ENCODE peak calls at places on chromosomes 6 and 20, in nine cellular contexts. Y, F, E, T, J, I, H, X and L are unnamed samples.

GRCh38 chr20:47603260-47603659 is 101.6 kb downstream of the NCOA3 start:
- DNase-seq in Y (no peak), F (no peak), E (no peak), T (no peak), J (no peak), I (no peak), H (no peak), X (no peak), L (no peak)

GRCh38 chr6:138493413-138493812 is 5.9 kb downstream of the NHSL1 start:
- DNase-seq in Y (no peak), F (peak; percentile 38), E (no peak), T (no peak), J (no peak), I (no peak), H (no peak), X (no peak), L (no peak)

GRCh38 chr20:62740286-62741141 is 31.9 kb downstream of the NTSR1 start:
- DNase-seq in Y (peak; percentile 97), F (no peak), E (no peak), T (peak; percentile 59), J (peak; percentile 92), I (peak; percentile 98), H (peak; percentile 4), X (no peak), L (no peak)

GRCh38 chr6:15996030-15996429 is 132.9 kb upstream of the MYLIP start:
- DNase-seq in Y (no peak), F (no peak), E (no peak), T (no peak), J (no peak), I (peak; percentile 82), H (peak; percentile 39), X (no peak), L (peak; percentile 47)

GRCh38 chr6:3193102-3193837 is 34.2 kb downstream of the TUBB2B start:
- DNase-seq in Y (no peak), F (no peak), E (no peak), T (no peak), J (no peak), I (no peak), H (no peak), X (no peak), L (no peak)

GRCh38 chr6:78538002-78538401 is 329.3 kb upstream of the IRAK1BP1 start:
- DNase-seq in Y (no peak), F (no peak), E (no peak), T (no peak), J (no peak), I (no peak), H (no peak), X (no peak), L (no peak)

GRCh38 chr6:116286773-116287358 is 7.1 kb upstream of the TSPYL1 start:
- DNase-seq in Y (no peak), F (no peak), E (no peak), T (no peak), J (no peak), I (no peak), H (no peak), X (no peak), L (no peak)

GRCh38 chr6:35096129-35096852 is 44.8 kb downstream of the TCP11 start:
- DNase-seq in Y (peak; percentile 8), F (no peak), E (no peak), T (no peak), J (no peak), I (no peak), H (no peak), X (no peak), L (no peak)

GRCh38 chr20:44725852-44726251 is 10.7 kb downstream of the CCN5 start:
- DNase-seq in Y (no peak), F (no peak), E (no peak), T (no peak), J (no peak), I (no peak), H (no peak), X (no peak), L (no peak)

GRCh38 chr6:75611702-75612375 is 10.2 kb downstream of the SENP6 start:
- DNase-seq in Y (no peak), F (no peak), E (no peak), T (no peak), J (no peak), I (peak; percentile 58), H (no peak), X (no peak), L (peak; percentile 26)

GRCh38 chr6:27872634-27873028 is 39.6 kb downstream of the OR2B2 start:
- DNase-seq in Y (no peak), F (no peak), E (no peak), T (no peak), J (no peak), I (no peak), H (no peak), X (no peak), L (no peak)

GRCh38 chr6:27867941-27868705 is 44.1 kb downstream of the OR2B2 start:
- DNase-seq in Y (no peak), F (no peak), E (no peak), T (no peak), J (no peak), I (peak; percentile 61), H (no peak), X (no peak), L (peak; percentile 69)

GRCh38 chr6:27873101-27874030 is 38.8 kb downstream of the OR2B2 start:
- DNase-seq in Y (no peak), F (no peak), E (no peak), T (peak; percentile 77), J (no peak), I (peak; percentile 98), H (peak; percentile 40), X (peak; percentile 54), L (peak; percentile 95)

GRCh38 chr6:27870486-27870885 is 41.7 kb downstream of the OR2B2 start:
- DNase-seq in Y (no peak), F (no peak), E (no peak), T (no peak), J (no peak), I (no peak), H (no peak), X (no peak), L (peak; percentile 56)

DNA sequence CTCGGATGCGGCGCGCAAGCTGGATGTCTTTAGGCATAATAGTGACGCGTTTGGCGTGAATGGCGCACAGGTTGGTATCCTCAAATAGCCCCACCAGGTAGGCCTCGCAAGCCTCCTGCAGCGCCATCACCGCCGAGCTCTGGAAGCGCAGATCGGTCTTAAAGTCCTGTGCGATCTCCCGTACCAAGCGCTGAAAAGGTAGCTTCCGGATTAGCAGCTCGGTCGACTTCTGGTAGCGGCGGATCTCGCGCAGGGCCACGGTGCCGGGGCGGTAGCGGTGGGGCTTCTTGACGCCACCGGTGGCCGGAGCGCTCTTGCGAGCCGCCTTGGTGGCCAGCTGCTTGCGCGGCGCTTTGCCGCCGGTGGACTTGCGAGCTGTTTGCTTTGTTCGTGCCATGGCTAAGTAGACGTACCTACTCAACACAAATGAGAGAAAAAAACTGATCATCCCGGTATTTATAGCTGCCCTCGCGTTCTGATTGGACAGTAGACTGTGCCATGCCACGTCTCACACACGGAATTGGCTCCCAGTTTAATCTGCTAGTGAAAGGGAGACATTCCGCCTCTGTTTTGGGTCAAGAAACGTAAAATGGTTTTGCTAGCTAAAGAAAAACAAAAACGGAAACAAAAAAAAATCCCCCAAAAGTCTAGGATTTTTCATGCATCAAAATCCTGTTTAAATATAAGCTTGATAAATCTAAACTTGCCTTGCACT is 40.1 kb downstream of the OR2B2 start:
- DNase-seq in Y (no peak), F (peak; percentile 78), E (no peak), T (peak; percentile 87), J (no peak), I (peak; percentile 99), H (peak; percentile 85), X (peak; percentile 77), L (peak; percentile 96)
- TF ChIP-seq POLR2A in Y (no peak), F (peak; percentile 37), E (no peak), T (peak; percentile 95), J (peak; percentile 96), I (peak; percentile 100), H (peak; percentile 76), X (peak; percentile 94), L (peak; percentile 99)

DNA sequence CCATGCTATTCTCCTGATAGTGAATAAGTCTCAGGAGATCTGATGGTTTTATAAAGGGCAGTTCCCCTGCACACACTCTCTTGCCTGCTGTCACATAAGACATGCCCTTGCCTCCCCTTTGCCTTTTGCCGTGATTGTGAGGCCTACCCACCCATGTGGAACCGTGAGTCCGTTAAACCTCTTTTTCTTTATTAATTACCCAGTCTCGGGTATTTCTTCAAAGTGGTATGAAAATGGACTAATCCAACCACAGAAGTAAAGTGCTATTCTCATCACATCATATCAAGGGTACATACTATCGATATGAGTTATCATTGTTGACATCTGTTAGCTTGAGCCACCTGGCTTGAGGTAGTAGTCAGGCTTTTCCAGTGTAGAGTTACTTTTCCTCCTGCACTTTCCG is 2.3 kb downstream of the MANBAL start:
- DNase-seq in Y (no peak), F (no peak), E (no peak), T (no peak), J (no peak), I (no peak), H (no peak), X (no peak), L (no peak)
- TF ChIP-seq POLR2A in Y (no peak), F (no peak), E (no peak), T (no peak), J (no peak), I (no peak), H (no peak), X (no peak), L (no peak)

DNA sequence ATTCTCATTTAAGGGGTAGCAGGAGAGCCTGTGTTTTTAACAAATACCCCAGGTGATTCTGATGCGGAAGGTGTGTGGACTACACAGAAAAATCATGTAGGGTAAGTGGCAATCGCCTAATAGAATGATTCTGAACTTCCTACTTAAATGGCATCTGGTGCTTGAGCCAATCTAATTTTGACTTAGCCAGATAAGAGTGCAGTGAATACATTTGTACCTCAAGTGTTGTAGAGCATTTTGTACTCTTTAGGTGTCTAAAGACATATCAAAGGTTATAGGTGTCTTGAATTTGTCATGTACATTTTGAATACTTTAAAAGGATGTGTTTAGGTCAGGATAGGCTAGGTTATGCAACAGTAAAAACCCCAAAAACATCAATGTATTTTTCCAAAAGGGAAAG is 10.0 kb upstream of the BTBD9 start:
- DNase-seq in Y (no peak), F (no peak), E (no peak), T (no peak), J (no peak), I (no peak), H (no peak), X (no peak), L (no peak)
- TF ChIP-seq POLR2A in Y (no peak), F (no peak), E (no peak), T (no peak), J (no peak), I (no peak), H (no peak), X (no peak), L (no peak)

DNA sequence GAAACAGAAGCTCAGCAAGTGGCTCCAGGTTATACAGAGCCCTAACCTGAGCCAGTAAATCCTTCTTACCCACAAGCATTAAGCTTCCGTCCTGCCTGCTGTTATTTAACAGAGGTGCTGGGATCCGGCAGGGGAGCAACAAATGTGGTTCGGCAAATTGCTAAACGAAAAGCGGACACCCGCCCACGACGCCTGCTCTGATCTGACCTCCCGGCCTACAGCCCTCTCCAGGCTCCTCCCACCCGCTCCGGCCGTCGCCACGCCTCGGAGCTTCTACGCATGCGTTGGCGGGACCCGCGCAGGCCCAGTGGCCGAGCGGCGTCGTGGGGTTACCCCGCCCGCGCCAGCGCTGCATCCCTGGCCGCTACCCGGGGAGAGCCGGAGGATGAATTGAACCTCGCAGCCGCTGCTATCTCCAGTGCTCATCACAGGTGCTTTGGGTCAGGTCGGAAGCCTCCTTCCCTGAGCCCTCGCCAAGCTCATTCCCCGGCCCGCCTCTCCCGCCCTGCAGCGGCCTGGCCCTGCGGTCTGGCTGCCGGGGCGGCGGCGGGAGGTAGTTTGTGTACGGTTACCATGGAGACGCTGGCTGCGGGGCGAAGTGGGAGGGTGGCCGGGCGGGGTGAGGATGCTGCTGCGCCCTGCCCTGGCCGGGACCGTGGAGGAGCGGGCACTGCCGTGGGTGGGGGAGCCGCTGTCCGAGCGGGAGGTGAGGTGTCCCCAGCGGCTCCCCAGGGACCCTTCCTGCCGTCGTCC is at the start of gene ARMC2:
- DNase-seq in Y (peak; percentile 78), F (peak; percentile 93), E (peak; percentile 94), T (peak; percentile 85), J (peak; percentile 83), I (peak; percentile 95), H (peak; percentile 92), X (peak; percentile 94), L (peak; percentile 95)
- TF ChIP-seq POLR2A in Y (peak; percentile 83), F (peak; percentile 33), E (no peak), T (peak; percentile 52), J (peak; percentile 68), I (peak; percentile 89), H (no peak), X (peak; percentile 66), L (peak; percentile 73)